ENCODE peak calls at places on chromosomes 16 and 17, in seven cellular contexts. N is GM12891; I is CD8-positive, alpha-beta memory T cell; L is astrocyte of the spinal cord; P is epithelial cell of esophagus; Y is osteoblast; T is posterior cingulate gyrus. W is an unnamed sample.

GRCh38 chr16:50273888-50274770 is 7.8 kb downstream of the ADCY7 start:
- DNase-seq in N (peak), I (peak), L (no peak), P (no peak), Y (peak), T (peak), W (peak)

GRCh38 chr16:15435216-15435864 is 952 bp downstream of the BMERB1 start:
- DNase-seq in N (no peak), I (no peak), L (no peak), P (peak), Y (peak), T (no peak), W (no peak)

GRCh38 chr17:3982113-3982512 is 17.9 kb upstream of the ATP2A3 start:
- DNase-seq in N (no peak), I (no peak), L (no peak), P (no peak), Y (peak), T (peak), W (no peak)

GRCh38 chr16:53486230-53486629 is 16.8 kb downstream of the AKTIP start:
- DNase-seq in N (no peak), I (no peak), L (no peak), P (no peak), Y (no peak), T (no peak), W (peak)

GRCh38 chr16:11698271-11698689 is 30.0 kb downstream of the SNN start:
- DNase-seq in N (no peak), I (no peak), L (peak), P (peak), Y (no peak), T (no peak), W (no peak)

GRCh38 chr17:15649861-15650391 is 30.4 kb upstream of the FBXW10B start:
- DNase-seq in N (no peak), I (no peak), L (peak), P (peak), Y (no peak), T (no peak), W (no peak)

GRCh38 chr16:89815639-89816348 is 653 bp downstream of the FANCA start:
- DNase-seq in N (no peak), I (no peak), L (no peak), P (no peak), Y (peak), T (no peak), W (no peak)

GRCh38 chr17:17737938-17738894 is 57.0 kb downstream of the RAI1 start:
- DNase-seq in N (no peak), I (no peak), L (peak), P (peak), Y (peak), T (no peak), W (no peak)

GRCh38 chr17:1037238-1037879 is 40.4 kb downstream of the TIMM22 start:
- DNase-seq in N (no peak), I (no peak), L (no peak), P (no peak), Y (no peak), T (no peak), W (no peak)

GRCh38 chr16:17368951-17369350 is 101.8 kb downstream of the XYLT1 start:
- DNase-seq in N (no peak), I (no peak), L (no peak), P (no peak), Y (no peak), T (no peak), W (peak)

GRCh38 chr17:39096435-39097158 is 54.8 kb downstream of the PLXDC1 start:
- DNase-seq in N (no peak), I (no peak), L (no peak), P (no peak), Y (peak), T (no peak), W (peak)

GRCh38 chr16:53055603-53056527 is 1.1 kb downstream of the CHD9 start:
- DNase-seq in N (no peak), I (no peak), L (peak), P (peak), Y (peak), T (no peak), W (no peak)

GRCh38 chr17:64320613-64321553 is 57.8 kb upstream of the TEX2 start:
- DNase-seq in N (peak), I (peak), L (peak), P (peak), Y (peak), T (no peak), W (peak)

GRCh38 chr17:62614142-62614541 is 13.3 kb upstream of the MRC2 start:
- DNase-seq in N (no peak), I (no peak), L (peak), P (no peak), Y (peak), T (no peak), W (no peak)

GRCh38 chr16:2428051-2428786 is 1.0 kb upstream of the CCNF start:
- DNase-seq in N (no peak), I (no peak), L (no peak), P (peak), Y (peak), T (no peak), W (no peak)

GRCh38 chr17:70655179-70655578 is 485.8 kb downstream of the KCNJ2 start:
- DNase-seq in N (no peak), I (no peak), L (no peak), P (no peak), Y (no peak), T (no peak), W (no peak)

GRCh38 chr16:88815901-88816589 is 4.3 kb upstream of the APRT start:
- DNase-seq in N (peak), I (no peak), L (no peak), P (peak), Y (no peak), T (no peak), W (no peak)

GRCh38 chr17:78224226-78225087 is 7.0 kb upstream of the TMEM235 start:
- DNase-seq in N (no peak), I (no peak), L (no peak), P (no peak), Y (peak), T (peak), W (no peak)

GRCh38 chr17:46072998-46073397 is 73.9 kb downstream of the STH start:
- DNase-seq in N (no peak), I (no peak), L (peak), P (no peak), Y (peak), T (no peak), W (no peak)

GRCh38 chr16:79757968-79758367 is 157.4 kb upstream of the MAF start:
- DNase-seq in N (no peak), I (no peak), L (no peak), P (no peak), Y (no peak), T (no peak), W (no peak)

GRCh38 chr17:81030726-81031570 is 4.0 kb upstream of the BAIAP2 start:
- DNase-seq in N (peak), I (no peak), L (no peak), P (no peak), Y (peak), T (peak), W (no peak)

GRCh38 chr16:67986949-67987348 is 6.7 kb upstream of the DPEP3 start:
- DNase-seq in N (no peak), I (no peak), L (no peak), P (no peak), Y (peak), T (no peak), W (no peak)

GRCh38 chr16:70768205-70768580 is 32.8 kb downstream of the VAC14 start:
- DNase-seq in N (no peak), I (no peak), L (no peak), P (peak), Y (no peak), T (peak), W (no peak)

GRCh38 chr17:76630151-76630550 is 13.4 kb downstream of the ST6GALNAC1 start:
- DNase-seq in N (no peak), I (no peak), L (no peak), P (no peak), Y (no peak), T (no peak), W (no peak)

GRCh38 chr17:57234252-57235092 is 21.9 kb upstream of the MSI2 start:
- DNase-seq in N (no peak), I (no peak), L (no peak), P (no peak), Y (no peak), T (no peak), W (no peak)

GRCh38 chr16:15876503-15876902 is 11.9 kb downstream of the CEP20 start:
- DNase-seq in N (no peak), I (no peak), L (no peak), P (no peak), Y (no peak), T (no peak), W (no peak)

GRCh38 chr17:21280081-21280518 is 4.4 kb upstream of the MAP2K3 start:
- DNase-seq in N (peak), I (peak), L (peak), P (peak), Y (peak), T (peak), W (peak)

GRCh38 chr17:14922421-14922820 is 342.7 kb downstream of the PMP22 start:
- DNase-seq in N (no peak), I (no peak), L (no peak), P (no peak), Y (no peak), T (no peak), W (no peak)

GRCh38 chr17:64565563-64565962 is 58.8 kb downstream of the CEP95 start:
- DNase-seq in N (no peak), I (no peak), L (no peak), P (no peak), Y (no peak), T (no peak), W (no peak)

GRCh38 chr17:38851434-38851833 is 2.1 kb downstream of the RPL23 start:
- DNase-seq in N (no peak), I (no peak), L (no peak), P (no peak), Y (peak), T (no peak), W (no peak)

GRCh38 chr17:82222816-82223215 is 6.0 kb upstream of the SLC16A3 start:
- DNase-seq in N (no peak), I (no peak), L (no peak), P (no peak), Y (peak), T (no peak), W (no peak)

GRCh38 chr16:5838071-5838470 is 740.5 kb upstream of the EEF2KMT start:
- DNase-seq in N (no peak), I (no peak), L (no peak), P (no peak), Y (no peak), T (no peak), W (no peak)

GRCh38 chr17:50916026-50916707 is 50.0 kb upstream of the TOB1 start:
- DNase-seq in N (no peak), I (no peak), L (no peak), P (peak), Y (peak), T (no peak), W (no peak)

GRCh38 chr17:17595755-17596154 is 4.2 kb upstream of the PEMT start:
- DNase-seq in N (no peak), I (no peak), L (no peak), P (no peak), Y (no peak), T (peak), W (no peak)

GRCh38 chr17:14331200-14331981 is 30.5 kb downstream of the HS3ST3B1 start:
- DNase-seq in N (no peak), I (no peak), L (no peak), P (no peak), Y (no peak), T (no peak), W (no peak)

GRCh38 chr16:54063374-54063773 is 223.2 kb downstream of the IRX3 start:
- DNase-seq in N (no peak), I (no peak), L (no peak), P (no peak), Y (no peak), T (no peak), W (no peak)

GRCh38 chr16:1959269-1960039 is at the start of gene NDUFB10:
- DNase-seq in N (peak), I (peak), L (peak), P (peak), Y (peak), T (peak), W (peak)

GRCh38 chr17:80790981-80791742 is 200.5 kb upstream of the CHMP6 start:
- DNase-seq in N (no peak), I (no peak), L (peak), P (no peak), Y (no peak), T (no peak), W (no peak)

GRCh38 chr17:27428781-27429505 is 27.3 kb upstream of the KSR1 start:
- DNase-seq in N (no peak), I (no peak), L (no peak), P (no peak), Y (no peak), T (peak), W (no peak)